ENCODE peak calls at places on chromosomes 16 and 17, in five cellular contexts. F is dorsolateral prefrontal cortex, L is H9, I is mammary epithelial cell, D is cardiac muscle cell. S is an unnamed sample.

GRCh38 chr16:87794485-87795078 is 28.8 kb upstream of the KLHDC4 start:
- DNase-seq in D (no peak), I (no peak), L (no peak), F (no peak), S (no peak)

GRCh38 chr16:86604436-86605220 is 26.3 kb downstream of the FOXL1 start:
- DNase-seq in I (no peak), D (no peak), L (no peak), F (no peak), S (no peak)

GRCh38 chr17:65489413-65490170 is 71.9 kb downstream of the AXIN2 start:
- DNase-seq in D (no peak), I (no peak), F (no peak), L (no peak), S (no peak)

GRCh38 chr16:28561557-28562187 is 8.0 kb downstream of the SGF29 start:
- DNase-seq in I (no peak), F (no peak), L (no peak), D (no peak), S (no peak)

GRCh38 chr16:88781140-88782077 is 3.6 kb downstream of the PIEZO1 start:
- DNase-seq in I (no peak), L (no peak), D (no peak), F (no peak), S (no peak)

GRCh38 chr16:5506021-5506420 is 408.4 kb upstream of the EEF2KMT start:
- DNase-seq in D (no peak), F (no peak), I (no peak), L (no peak), S (no peak)

GRCh38 chr17:81000631-81001357 is 9.2 kb downstream of the CHMP6 start:
- DNase-seq in I (no peak), L (no peak), F (no peak), D (no peak), S (no peak)

GRCh38 chr16:14302031-14302398 is 230.9 kb downstream of the MRTFB start:
- DNase-seq in D (peak), L (peak), I (peak), F (no peak), S (no peak)

GRCh38 chr17:17354560-17355357 is 51.6 kb downstream of the NT5M start:
- DNase-seq in L (peak), D (peak), F (peak), I (peak), S (peak)

GRCh38 chr17:31398381-31399275 is 7.2 kb downstream of the RAB11FIP4 start:
- DNase-seq in I (no peak), F (no peak), D (no peak), L (peak), S (no peak)

GRCh38 chr17:19238167-19238505 is 970 bp downstream of the EPN2 start:
- DNase-seq in F (no peak), L (peak), I (peak), D (no peak), S (no peak)

GRCh38 chr17:77451271-77451893 is 310.6 kb downstream of the SEC14L1 start:
- DNase-seq in F (peak), D (peak), L (peak), I (peak), S (peak)

GRCh38 chr16:8063151-8063550 is 527.2 kb downstream of the TMEM114 start:
- DNase-seq in I (no peak), L (no peak), D (no peak), F (no peak), S (no peak)

GRCh38 chr16:65453646-65454045 is 331.8 kb upstream of the CDH11 start:
- DNase-seq in L (no peak), D (no peak), F (no peak), I (no peak), S (no peak)

GRCh38 chr17:80187090-80187489 is 17.3 kb downstream of the CARD14 start:
- DNase-seq in I (peak), F (no peak), D (peak), L (no peak), S (no peak)

GRCh38 chr17:76744747-76745146 is 6.8 kb downstream of the MFSD11 start:
- DNase-seq in D (no peak), I (no peak), L (no peak), F (no peak), S (no peak)

GRCh38 chr16:75130150-75130771 is 13.7 kb upstream of the LDHD start:
- DNase-seq in D (no peak), L (peak), I (no peak), F (no peak), S (no peak)

GRCh38 chr17:72219824-72220473 is 99.1 kb downstream of the SOX9 start:
- DNase-seq in F (no peak), D (no peak), L (peak), I (no peak), S (no peak)

GRCh38 chr17:72219136-72219823 is 98.5 kb downstream of the SOX9 start:
- DNase-seq in L (peak), D (peak), I (no peak), F (no peak), S (no peak)

GRCh38 chr17:72222971-72223370 is 102.2 kb downstream of the SOX9 start:
- DNase-seq in I (no peak), L (no peak), D (no peak), F (no peak), S (no peak)

GRCh38 chr17:72223816-72224215 is 103.0 kb downstream of the SOX9 start:
- DNase-seq in D (no peak), I (no peak), F (no peak), L (no peak), S (no peak)

DNA sequence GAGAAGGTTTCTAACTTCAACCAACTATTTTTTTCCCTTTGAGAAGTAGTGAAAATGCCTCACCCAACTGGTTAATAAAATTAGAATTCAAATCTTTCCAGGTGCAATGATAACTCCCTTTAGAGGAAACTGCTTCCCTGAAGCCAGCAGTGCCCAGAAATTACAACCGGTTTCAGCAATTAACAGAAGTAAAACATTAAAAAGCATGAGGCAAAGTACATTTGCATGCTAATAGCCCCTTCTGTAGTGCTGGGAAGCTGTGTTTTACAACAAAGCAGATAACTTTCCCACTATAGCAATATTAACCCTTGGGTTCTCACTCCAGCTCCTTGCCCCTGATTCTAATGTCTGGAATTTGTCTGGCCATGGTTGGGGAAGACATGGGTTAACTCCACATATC is 101.8 kb downstream of the SOX9 start:
- DNase-seq in D (no peak), L (no peak), F (no peak), I (no peak), S (no peak)
- H3K27ac ChIP-seq in D (no peak), L (no peak), F (no peak), I (no peak), S (no peak)

GRCh38 chr17:50636804-50637195 is 2.1 kb downstream of the ABCC3 start:
- DNase-seq in D (no peak), L (no peak), F (no peak), I (no peak), S (no peak)
- H3K27ac ChIP-seq in D (no peak), L (no peak), F (no peak), I (no peak), S (no peak)

GRCh38 chr17:68700391-68700790 is 99.2 kb upstream of the FAM20A start:
- DNase-seq in L (no peak), I (no peak), D (no peak), F (no peak), S (no peak)

GRCh38 chr17:68695659-68696058 is 94.5 kb upstream of the FAM20A start:
- DNase-seq in D (no peak), F (no peak), L (no peak), I (no peak), S (no peak)

GRCh38 chr17:68701046-68701445 is 99.9 kb upstream of the FAM20A start:
- DNase-seq in I (no peak), L (no peak), F (no peak), D (peak), S (no peak)

GRCh38 chr17:68697850-68698313 is 96.7 kb upstream of the FAM20A start:
- DNase-seq in I (peak), L (no peak), F (no peak), D (peak), S (no peak)

DNA sequence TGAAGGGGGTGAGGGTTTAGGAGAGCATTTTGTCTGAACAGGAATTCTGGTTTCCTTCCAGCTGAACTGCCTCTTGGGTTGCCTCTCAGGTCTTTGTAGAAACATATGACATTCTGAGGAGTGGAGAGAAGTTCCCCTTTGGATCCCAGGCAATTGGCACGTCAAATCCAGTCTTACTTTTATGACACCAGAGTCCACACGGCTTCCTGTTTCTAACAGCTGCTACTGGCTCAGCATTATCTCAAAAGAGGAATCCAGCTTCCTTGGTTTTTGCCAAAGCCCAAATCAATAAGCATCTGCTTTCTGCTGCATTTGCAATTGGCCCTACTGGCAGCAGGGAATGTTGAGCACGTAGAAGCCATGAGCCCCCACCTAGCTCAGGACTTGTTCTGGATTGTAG is 97.6 kb upstream of the FAM20A start:
- DNase-seq in L (no peak), I (no peak), F (no peak), D (peak), S (no peak)
- H3K27ac ChIP-seq in L (no peak), I (no peak), F (no peak), D (no peak), S (no peak)

GRCh38 chr17:4919511-4920047 is 12.5 kb upstream of the GP1BA start:
- DNase-seq in D (no peak), I (no peak), L (peak), F (no peak), S (no peak)
- H3K27ac ChIP-seq in D (peak), I (no peak), L (no peak), F (no peak), S (no peak)

GRCh38 chr17:61158372-61158771 is 241.3 kb upstream of the TBX2 start:
- DNase-seq in L (no peak), F (no peak), I (no peak), D (no peak), S (no peak)
- H3K27ac ChIP-seq in L (no peak), F (no peak), I (no peak), D (no peak), S (no peak)